ENCODE peak calls at places on chromosomes 4 and X, in seven cellular contexts. A is GM23338; B is EH; H is dorsolateral prefrontal cortex; N is CD4-positive, alpha-beta memory T cell; U is A172; S is tibial nerve. V is an unnamed sample.

GRCh38 chrX:110222497-110223257 is 95.2 kb downstream of the AMMECR1 start:
- DNase-seq in H (no peak), B (no peak), U (no peak), N (no peak), S (no peak), A (no peak), V (no peak)

GRCh38 chr4:47031713-47032404 is 492 bp downstream of the GABRB1 start:
- DNase-seq in N (no peak), A (no peak), B (no peak), S (no peak), H (peak; percentile 45), U (no peak), V (no peak)

GRCh38 chrX:105515561-105515960 is 295.1 kb upstream of the TEX13A start:
- DNase-seq in S (no peak), N (no peak), B (no peak), A (no peak), U (no peak), H (no peak), V (no peak)

GRCh38 chrX:2497961-2498780 is 2.6 kb downstream of the DHRSX start:
- DNase-seq in H (no peak), S (no peak), B (peak; percentile 35), N (no peak), A (no peak), U (no peak), V (no peak)

GRCh38 chr4:8552024-8552423 is 28.2 kb upstream of the GPR78 start:
- DNase-seq in A (no peak), H (no peak), B (no peak), N (no peak), S (no peak), U (no peak), V (no peak)

GRCh38 chr4:98673978-98674377 is 15.6 kb upstream of the TSPAN5 start:
- DNase-seq in H (no peak), B (peak; percentile 52), N (no peak), S (no peak), A (no peak), U (no peak), V (no peak)

GRCh38 chr4:39279416-39279815 is 86.7 kb downstream of the RFC1 start:
- DNase-seq in A (no peak), N (no peak), S (no peak), B (no peak), U (no peak), H (no peak), V (no peak)

GRCh38 chr4:101958547-101958946 is 168.0 kb downstream of the BANK1 start:
- DNase-seq in S (no peak), B (no peak), N (no peak), H (no peak), A (no peak), U (no peak), V (no peak)

GRCh38 chrX:28582494-28582893 is 4.8 kb upstream of the IL1RAPL1 start:
- DNase-seq in B (no peak), N (no peak), A (no peak), U (no peak), H (peak; percentile 11), S (no peak), V (no peak)

GRCh38 chrX:27307546-27307945 is 155.6 kb downstream of the PPP4R3C start:
- DNase-seq in H (no peak), N (no peak), B (no peak), A (no peak), U (no peak), S (no peak), V (no peak)

GRCh38 chr4:28916585-28916984 is 1803.6 kb upstream of the PCDH7 start:
- DNase-seq in B (no peak), S (no peak), A (no peak), N (no peak), H (no peak), U (no peak), V (no peak)

GRCh38 chr4:24514808-24515207 is 69.5 kb downstream of the DHX15 start:
- DNase-seq in A (peak; percentile 70), B (no peak), U (no peak), H (no peak), N (no peak), S (no peak), V (no peak)

GRCh38 chr4:84482564-84483563 is 16.2 kb downstream of the NKX6-1 start:
- DNase-seq in S (no peak), A (peak; percentile 94), H (no peak), B (no peak), N (no peak), U (no peak), V (no peak)

GRCh38 chr4:127304356-127304755 is 328.4 kb upstream of the INTU start:
- DNase-seq in B (peak; percentile 32), N (no peak), S (no peak), A (no peak), U (no peak), H (no peak), V (peak; percentile 60)

GRCh38 chrX:17390325-17390992 is 15.5 kb downstream of the NHS start:
- DNase-seq in U (no peak), B (no peak), A (no peak), H (no peak), N (no peak), S (no peak), V (no peak)

GRCh38 chr4:20625460-20625859 is 74.8 kb upstream of the PACRGL start:
- DNase-seq in N (no peak), A (no peak), B (no peak), S (no peak), U (no peak), H (no peak), V (no peak)

GRCh38 chr4:92497141-92497540 is 193.4 kb downstream of the GRID2 start:
- DNase-seq in S (no peak), A (no peak), U (no peak), B (no peak), H (no peak), N (no peak), V (no peak)

GRCh38 chr4:25523405-25523804 is 132.2 kb upstream of the SLC34A2 start:
- DNase-seq in H (no peak), N (no peak), S (no peak), A (no peak), U (no peak), B (no peak), V (no peak)